ENCODE peak calls at places on chromosome 3, in seven cellular contexts. R, Q, U, G, S, E and A are unnamed samples.

GRCh38 chr3:113573728-113574127 is 41.4 kb downstream of the SIDT1 start:
- DNase-seq in R (no peak), Q (no peak), U (no peak), G (no peak), S (no peak), E (no peak), A (no peak)

GRCh38 chr3:69385033-69385722 is 710 bp downstream of the FRMD4B start:
- DNase-seq in R (no peak), Q (no peak), U (no peak), G (no peak), S (no peak), E (no peak), A (no peak)

GRCh38 chr3:53974314-53974713 is 82.7 kb upstream of the SELENOK start:
- DNase-seq in R (no peak), Q (no peak), U (no peak), G (no peak), S (no peak), E (no peak), A (no peak)

GRCh38 chr3:190319660-190320059 is 2.6 kb downstream of the CLDN1 start:
- DNase-seq in R (peak; percentile 67), Q (peak; percentile 97), U (no peak), G (no peak), S (no peak), E (no peak), A (peak; percentile 47)

GRCh38 chr3:100697723-100698285 is 11.5 kb upstream of the TFG start:
- DNase-seq in R (no peak), Q (no peak), U (no peak), G (no peak), S (no peak), E (no peak), A (no peak)

GRCh38 chr3:15470804-15471203 is 43.4 kb downstream of the EAF1 start:
- DNase-seq in R (no peak), Q (no peak), U (no peak), G (no peak), S (no peak), E (no peak), A (no peak)

GRCh38 chr3:16104161-16104560 is 70.3 kb upstream of the GALNT15 start:
- DNase-seq in R (peak; percentile 34), Q (no peak), U (no peak), G (no peak), S (no peak), E (no peak), A (no peak)

GRCh38 chr3:58414538-58415197 is 19.0 kb downstream of the PDHB start:
- DNase-seq in R (peak; percentile 67), Q (peak; percentile 43), U (no peak), G (no peak), S (peak; percentile 44), E (peak; percentile 62), A (no peak)

GRCh38 chr3:33430571-33430970 is 9.6 kb downstream of the UBP1 start:
- DNase-seq in R (no peak), Q (no peak), U (no peak), G (no peak), S (no peak), E (no peak), A (no peak)

GRCh38 chr3:29169456-29169855 is 111.4 kb upstream of the RBMS3 start:
- DNase-seq in R (no peak), Q (no peak), U (no peak), G (no peak), S (no peak), E (no peak), A (no peak)

GRCh38 chr3:53506110-53506762 is 11.8 kb downstream of the CACNA1D start:
- DNase-seq in R (no peak), Q (no peak), U (no peak), G (no peak), S (no peak), E (no peak), A (no peak)

GRCh38 chr3:17755836-17756235 is 13.4 kb upstream of the TBC1D5 start:
- DNase-seq in R (no peak), Q (peak; percentile 95), U (no peak), G (no peak), S (no peak), E (peak; percentile 48), A (no peak)

GRCh38 chr3:56928379-56929068 is 126.8 kb upstream of the ARHGEF3 start:
- DNase-seq in R (no peak), Q (peak; percentile 9), U (peak; percentile 30), G (no peak), S (no peak), E (peak; percentile 47), A (no peak)

GRCh38 chr3:171548918-171549317 is 88.7 kb upstream of the TNIK start:
- DNase-seq in R (peak; percentile 18), Q (no peak), U (no peak), G (no peak), S (no peak), E (no peak), A (no peak)

GRCh38 chr3:28328188-28329151 is 20.1 kb upstream of the ZCWPW2 start:
- DNase-seq in R (peak; percentile 33), Q (no peak), U (no peak), G (no peak), S (no peak), E (peak; percentile 58), A (no peak)

GRCh38 chr3:13879102-13879945 is 547 bp downstream of the WNT7A start:
- DNase-seq in R (no peak), Q (peak; percentile 44), U (no peak), G (no peak), S (no peak), E (peak; percentile 46), A (no peak)

GRCh38 chr3:144770813-144771400 is 799.3 kb downstream of the DIPK2A start:
- DNase-seq in R (peak; percentile 38), Q (no peak), U (no peak), G (no peak), S (peak; percentile 24), E (no peak), A (no peak)

GRCh38 chr3:43865376-43865775 is 174.6 kb downstream of the ABHD5 start:
- DNase-seq in R (no peak), Q (no peak), U (no peak), G (no peak), S (no peak), E (no peak), A (no peak)

GRCh38 chr3:43865887-43866528 is 175.3 kb downstream of the ABHD5 start:
- DNase-seq in R (no peak), Q (no peak), U (no peak), G (no peak), S (no peak), E (no peak), A (no peak)

GRCh38 chr3:43869491-43869890 is 178.8 kb downstream of the ABHD5 start:
- DNase-seq in R (no peak), Q (no peak), U (no peak), G (no peak), S (no peak), E (no peak), A (no peak)

GRCh38 chr3:43866529-43867353 is 176.0 kb downstream of the ABHD5 start:
- DNase-seq in R (peak; percentile 86), Q (peak; percentile 76), U (no peak), G (no peak), S (no peak), E (no peak), A (no peak)

DNA sequence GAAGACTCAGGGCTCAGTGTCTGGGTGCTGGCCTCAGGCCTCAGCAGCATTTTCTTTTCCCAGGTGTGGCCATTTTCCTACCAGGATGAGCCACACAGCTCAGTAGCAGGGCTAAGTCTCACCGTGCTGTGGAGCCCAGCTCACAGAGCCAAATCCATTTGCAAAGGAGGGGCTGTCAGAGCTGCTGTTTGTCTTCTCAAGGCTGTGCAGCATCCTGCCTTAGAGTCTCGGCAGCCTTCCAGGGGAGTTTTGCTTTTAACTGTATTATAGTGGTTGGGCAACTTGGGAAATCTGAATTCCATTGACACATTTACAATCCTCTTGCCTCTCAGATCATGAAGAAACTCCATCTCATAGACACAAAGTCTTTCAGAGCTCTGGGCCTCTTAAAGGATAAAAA is 176.9 kb downstream of the ABHD5 start:
- DNase-seq in R (peak; percentile 66), Q (no peak), U (no peak), G (no peak), S (no peak), E (no peak), A (no peak)
- H3K4me1 ChIP-seq in R (peaks cover 34% of the 10 kb centered on the region), Q (peaks cover 54% of the 10 kb centered on the region), U (no peaks in the 10 kb centered on the region), G (no peaks in the 10 kb centered on the region), S (peaks cover 11% of the 10 kb centered on the region), E (no peaks in the 10 kb centered on the region), A (no peaks in the 10 kb centered on the region)

DNA sequence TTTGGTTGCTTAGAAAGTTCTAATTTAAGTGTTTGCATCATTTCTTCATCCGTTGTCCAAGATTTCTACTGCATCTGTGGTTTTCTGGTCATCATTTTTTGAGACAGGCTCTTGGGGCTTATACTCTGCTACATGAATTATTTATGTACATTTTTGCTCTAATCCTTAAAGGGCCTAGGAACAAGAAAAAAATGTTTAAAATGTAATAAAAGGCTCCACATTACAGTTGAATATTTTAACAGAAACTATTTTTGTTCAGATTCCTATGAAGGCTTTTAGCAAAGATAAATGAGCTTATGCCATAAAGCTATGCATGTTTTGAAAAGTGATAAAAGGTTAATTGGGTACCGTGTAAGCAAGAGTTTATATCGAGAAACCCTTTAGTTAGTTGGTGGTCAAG is 563.8 kb upstream of the NAALADL2 start:
- DNase-seq in R (peak; percentile 8), Q (no peak), U (no peak), G (no peak), S (no peak), E (no peak), A (no peak)
- H3K4me1 ChIP-seq in R (peaks cover 2% of the 10 kb centered on the region), Q (no peaks in the 10 kb centered on the region), U (no peaks in the 10 kb centered on the region), G (no peaks in the 10 kb centered on the region), S (no peaks in the 10 kb centered on the region), E (no peaks in the 10 kb centered on the region), A (no peaks in the 10 kb centered on the region)

DNA sequence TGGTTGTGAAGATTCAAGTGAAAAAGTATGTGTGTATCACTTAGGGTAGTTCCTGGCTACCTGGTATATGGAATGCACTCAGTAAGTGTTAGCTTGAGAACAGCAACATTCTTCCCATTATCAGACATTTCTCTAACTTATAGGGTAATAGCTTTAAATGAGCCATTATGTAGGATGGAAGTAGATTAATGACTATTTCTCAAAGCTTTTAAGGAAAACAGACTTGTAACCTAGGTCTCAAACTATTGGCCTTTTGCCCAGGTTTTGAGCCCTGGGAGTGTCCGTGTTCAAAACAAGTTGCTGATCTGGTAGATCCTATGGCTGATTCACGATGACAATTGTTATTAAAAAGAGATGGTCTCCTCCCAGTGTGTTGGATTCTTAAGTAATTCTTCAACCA is 129.1 kb upstream of the UMPS start:
- DNase-seq in R (no peak), Q (peak; percentile 63), U (no peak), G (no peak), S (no peak), E (no peak), A (no peak)
- H3K4me1 ChIP-seq in R (no peaks in the 10 kb centered on the region), Q (no peaks in the 10 kb centered on the region), U (peaks cover 42% of the 10 kb centered on the region), G (peaks cover 3% of the 10 kb centered on the region), S (peaks cover 19% of the 10 kb centered on the region), E (no peaks in the 10 kb centered on the region), A (peaks cover 22% of the 10 kb centered on the region)

DNA sequence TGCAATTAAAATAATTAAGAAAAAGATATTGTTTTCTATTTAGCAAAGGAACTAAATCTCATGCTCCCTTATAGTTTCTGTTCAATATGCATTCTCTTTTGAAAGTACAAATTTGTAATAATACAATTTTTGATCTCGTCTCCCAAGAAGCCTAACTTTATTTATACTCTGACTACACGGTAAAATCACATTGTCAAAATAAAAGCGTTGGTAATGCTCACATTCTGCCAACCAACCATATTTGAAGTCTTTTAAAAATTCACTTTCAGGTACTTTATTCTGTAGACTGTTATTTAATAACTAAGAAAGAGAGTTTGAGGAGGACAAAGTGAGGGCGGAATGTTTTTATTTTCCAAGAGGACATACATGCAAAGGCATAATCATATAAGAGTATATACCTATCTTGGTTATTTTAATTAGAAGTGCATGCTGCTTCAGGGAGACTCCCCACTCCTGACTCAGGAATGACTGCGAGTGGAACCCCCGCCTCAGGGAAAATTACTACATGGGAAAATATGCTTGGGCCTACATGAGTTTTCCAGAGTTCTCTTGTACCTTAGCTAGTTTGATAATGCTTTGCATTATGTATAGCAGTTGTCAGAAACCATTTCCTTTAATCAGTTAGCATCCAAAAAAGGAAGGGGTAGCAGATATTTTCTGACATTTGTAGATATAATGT is 19.3 kb downstream of the MBNL1 start:
- DNase-seq in R (peak; percentile 46), Q (peak; percentile 83), U (no peak), G (no peak), S (no peak), E (no peak), A (no peak)
- H3K4me1 ChIP-seq in R (peaks cover 9% of the 10 kb centered on the region), Q (peaks cover 29% of the 10 kb centered on the region), U (peaks cover 20% of the 10 kb centered on the region), G (peaks cover 9% of the 10 kb centered on the region), S (peaks cover 12% of the 10 kb centered on the region), E (peaks cover 91% of the 10 kb centered on the region), A (peaks cover 10% of the 10 kb centered on the region)